ENCODE peak calls at places on chromosomes 5 and 9, in six cellular contexts. One of them, this sample, is unnamed.

GRCh38 chr9:131707677-131708612 is 31.9 kb downstream of the RAPGEF1 start:
- DNase-seq in HCT116: no peak
- DNase-seq in progenitor cell of endocrine pancreas: no peak
- DNase-seq in stimulated activated CD8-positive, alpha-beta memory T cell treated with anti-CD3 and anti-CD28 coated beads, Interleukin-15, amount 100 ng/mL, for 24 hours: no peak
- DNase-seq in bronchial epithelial cell: peak
- DNase-seq in effector memory CD8-positive, alpha-beta T cell: no peak
- DNase-seq in this sample: no peak

GRCh38 chr9:113488071-113488470 is 24.5 kb downstream of the RGS3 start:
- DNase-seq in HCT116: no peak
- DNase-seq in progenitor cell of endocrine pancreas: no peak
- DNase-seq in stimulated activated CD8-positive, alpha-beta memory T cell treated with anti-CD3 and anti-CD28 coated beads, Interleukin-15, amount 100 ng/mL, for 24 hours: no peak
- DNase-seq in bronchial epithelial cell: peak
- DNase-seq in effector memory CD8-positive, alpha-beta T cell: no peak
- DNase-seq in this sample: no peak

GRCh38 chr9:72600671-72601070 is 79.3 kb downstream of the TMC1 start:
- DNase-seq in HCT116: no peak
- DNase-seq in progenitor cell of endocrine pancreas: no peak
- DNase-seq in stimulated activated CD8-positive, alpha-beta memory T cell treated with anti-CD3 and anti-CD28 coated beads, Interleukin-15, amount 100 ng/mL, for 24 hours: no peak
- DNase-seq in bronchial epithelial cell: no peak
- DNase-seq in effector memory CD8-positive, alpha-beta T cell: no peak
- DNase-seq in this sample: no peak

GRCh38 chr5:94793816-94794198 is 175.3 kb downstream of the SLF1 start:
- DNase-seq in HCT116: no peak
- DNase-seq in progenitor cell of endocrine pancreas: no peak
- DNase-seq in stimulated activated CD8-positive, alpha-beta memory T cell treated with anti-CD3 and anti-CD28 coated beads, Interleukin-15, amount 100 ng/mL, for 24 hours: no peak
- DNase-seq in bronchial epithelial cell: peak
- DNase-seq in effector memory CD8-positive, alpha-beta T cell: no peak
- DNase-seq in this sample: no peak

GRCh38 chr9:76609285-76610008 is 150.5 kb downstream of the GCNT1 start:
- DNase-seq in HCT116: no peak
- DNase-seq in progenitor cell of endocrine pancreas: no peak
- DNase-seq in stimulated activated CD8-positive, alpha-beta memory T cell treated with anti-CD3 and anti-CD28 coated beads, Interleukin-15, amount 100 ng/mL, for 24 hours: no peak
- DNase-seq in bronchial epithelial cell: no peak
- DNase-seq in effector memory CD8-positive, alpha-beta T cell: no peak
- DNase-seq in this sample: no peak

GRCh38 chr9:90789862-90790261 is 11.8 kb upstream of the SYK start:
- DNase-seq in HCT116: no peak
- DNase-seq in progenitor cell of endocrine pancreas: no peak
- DNase-seq in stimulated activated CD8-positive, alpha-beta memory T cell treated with anti-CD3 and anti-CD28 coated beads, Interleukin-15, amount 100 ng/mL, for 24 hours: no peak
- DNase-seq in bronchial epithelial cell: no peak
- DNase-seq in effector memory CD8-positive, alpha-beta T cell: no peak
- DNase-seq in this sample: no peak

GRCh38 chr5:134133995-134134541 is 19.6 kb downstream of the TCF7 start:
- DNase-seq in HCT116: no peak
- DNase-seq in progenitor cell of endocrine pancreas: no peak
- DNase-seq in stimulated activated CD8-positive, alpha-beta memory T cell treated with anti-CD3 and anti-CD28 coated beads, Interleukin-15, amount 100 ng/mL, for 24 hours: no peak
- DNase-seq in bronchial epithelial cell: no peak
- DNase-seq in effector memory CD8-positive, alpha-beta T cell: no peak
- DNase-seq in this sample: no peak

GRCh38 chr5:74641014-74641777 is 668 bp upstream of the ENC1 start:
- DNase-seq in HCT116: peak
- DNase-seq in progenitor cell of endocrine pancreas: peak
- DNase-seq in stimulated activated CD8-positive, alpha-beta memory T cell treated with anti-CD3 and anti-CD28 coated beads, Interleukin-15, amount 100 ng/mL, for 24 hours: no peak
- DNase-seq in bronchial epithelial cell: peak
- DNase-seq in effector memory CD8-positive, alpha-beta T cell: no peak
- DNase-seq in this sample: peak

GRCh38 chr5:17180957-17181723 is 36.3 kb upstream of the BASP1 start:
- DNase-seq in HCT116: no peak
- DNase-seq in progenitor cell of endocrine pancreas: no peak
- DNase-seq in stimulated activated CD8-positive, alpha-beta memory T cell treated with anti-CD3 and anti-CD28 coated beads, Interleukin-15, amount 100 ng/mL, for 24 hours: no peak
- DNase-seq in bronchial epithelial cell: peak
- DNase-seq in effector memory CD8-positive, alpha-beta T cell: no peak
- DNase-seq in this sample: no peak

GRCh38 chr5:74186351-74187315 is 453.9 kb downstream of the ENC1 start:
- DNase-seq in HCT116: no peak
- DNase-seq in progenitor cell of endocrine pancreas: no peak
- DNase-seq in stimulated activated CD8-positive, alpha-beta memory T cell treated with anti-CD3 and anti-CD28 coated beads, Interleukin-15, amount 100 ng/mL, for 24 hours: no peak
- DNase-seq in bronchial epithelial cell: no peak
- DNase-seq in effector memory CD8-positive, alpha-beta T cell: no peak
- DNase-seq in this sample: no peak

GRCh38 chr5:179914032-179914755 is 6.5 kb upstream of the TBC1D9B start:
- DNase-seq in HCT116: no peak
- DNase-seq in progenitor cell of endocrine pancreas: no peak
- DNase-seq in stimulated activated CD8-positive, alpha-beta memory T cell treated with anti-CD3 and anti-CD28 coated beads, Interleukin-15, amount 100 ng/mL, for 24 hours: no peak
- DNase-seq in bronchial epithelial cell: peak
- DNase-seq in effector memory CD8-positive, alpha-beta T cell: no peak
- DNase-seq in this sample: no peak

GRCh38 chr5:19630875-19631274 is 357.1 kb downstream of the CDH18 start:
- DNase-seq in HCT116: no peak
- DNase-seq in progenitor cell of endocrine pancreas: no peak
- DNase-seq in stimulated activated CD8-positive, alpha-beta memory T cell treated with anti-CD3 and anti-CD28 coated beads, Interleukin-15, amount 100 ng/mL, for 24 hours: no peak
- DNase-seq in bronchial epithelial cell: no peak
- DNase-seq in effector memory CD8-positive, alpha-beta T cell: no peak
- DNase-seq in this sample: no peak

GRCh38 chr5:108054349-108054748 is 327.5 kb downstream of the FBXL17 start:
- DNase-seq in HCT116: no peak
- DNase-seq in progenitor cell of endocrine pancreas: no peak
- DNase-seq in stimulated activated CD8-positive, alpha-beta memory T cell treated with anti-CD3 and anti-CD28 coated beads, Interleukin-15, amount 100 ng/mL, for 24 hours: no peak
- DNase-seq in bronchial epithelial cell: no peak
- DNase-seq in effector memory CD8-positive, alpha-beta T cell: no peak
- DNase-seq in this sample: no peak

GRCh38 chr9:137350696-137351584 is 48.9 kb upstream of the NRARP start:
- DNase-seq in HCT116: no peak
- DNase-seq in progenitor cell of endocrine pancreas: no peak
- DNase-seq in stimulated activated CD8-positive, alpha-beta memory T cell treated with anti-CD3 and anti-CD28 coated beads, Interleukin-15, amount 100 ng/mL, for 24 hours: no peak
- DNase-seq in bronchial epithelial cell: no peak
- DNase-seq in effector memory CD8-positive, alpha-beta T cell: no peak
- DNase-seq in this sample: no peak

GRCh38 chr5:892390-893136 is at the start of the genes BRD9 and TRIP13:
- DNase-seq in HCT116: peak
- DNase-seq in progenitor cell of endocrine pancreas: peak
- DNase-seq in stimulated activated CD8-positive, alpha-beta memory T cell treated with anti-CD3 and anti-CD28 coated beads, Interleukin-15, amount 100 ng/mL, for 24 hours: peak
- DNase-seq in bronchial epithelial cell: peak
- DNase-seq in effector memory CD8-positive, alpha-beta T cell: peak
- DNase-seq in this sample: peak

GRCh38 chr5:150506571-150507282 is 1.2 kb upstream of the NDST1 start:
- DNase-seq in HCT116: no peak
- DNase-seq in progenitor cell of endocrine pancreas: no peak
- DNase-seq in stimulated activated CD8-positive, alpha-beta memory T cell treated with anti-CD3 and anti-CD28 coated beads, Interleukin-15, amount 100 ng/mL, for 24 hours: no peak
- DNase-seq in bronchial epithelial cell: no peak
- DNase-seq in effector memory CD8-positive, alpha-beta T cell: no peak
- DNase-seq in this sample: no peak

GRCh38 chr5:15008476-15008875 is 136.9 kb upstream of the ANKH start:
- DNase-seq in HCT116: peak
- DNase-seq in progenitor cell of endocrine pancreas: no peak
- DNase-seq in stimulated activated CD8-positive, alpha-beta memory T cell treated with anti-CD3 and anti-CD28 coated beads, Interleukin-15, amount 100 ng/mL, for 24 hours: no peak
- DNase-seq in bronchial epithelial cell: peak
- DNase-seq in effector memory CD8-positive, alpha-beta T cell: no peak
- DNase-seq in this sample: no peak

GRCh38 chr5:134131165-134131564 is 16.7 kb downstream of the TCF7 start:
- DNase-seq in HCT116: no peak
- DNase-seq in progenitor cell of endocrine pancreas: no peak
- DNase-seq in stimulated activated CD8-positive, alpha-beta memory T cell treated with anti-CD3 and anti-CD28 coated beads, Interleukin-15, amount 100 ng/mL, for 24 hours: no peak
- DNase-seq in bronchial epithelial cell: no peak
- DNase-seq in effector memory CD8-positive, alpha-beta T cell: no peak
- DNase-seq in this sample: no peak

GRCh38 chr9:81424431-81424830 is 264.9 kb downstream of the TLE1 start:
- DNase-seq in HCT116: no peak
- DNase-seq in progenitor cell of endocrine pancreas: no peak
- DNase-seq in stimulated activated CD8-positive, alpha-beta memory T cell treated with anti-CD3 and anti-CD28 coated beads, Interleukin-15, amount 100 ng/mL, for 24 hours: no peak
- DNase-seq in bronchial epithelial cell: no peak
- DNase-seq in effector memory CD8-positive, alpha-beta T cell: no peak
- DNase-seq in this sample: no peak

GRCh38 chr9:6620353-6620752 is 25.2 kb downstream of the GLDC start:
- DNase-seq in HCT116: no peak
- DNase-seq in progenitor cell of endocrine pancreas: no peak
- DNase-seq in stimulated activated CD8-positive, alpha-beta memory T cell treated with anti-CD3 and anti-CD28 coated beads, Interleukin-15, amount 100 ng/mL, for 24 hours: no peak
- DNase-seq in bronchial epithelial cell: no peak
- DNase-seq in effector memory CD8-positive, alpha-beta T cell: no peak
- DNase-seq in this sample: no peak

GRCh38 chr5:139648205-139649081 is at the start of gene CXXC5:
- DNase-seq in HCT116: no peak
- DNase-seq in progenitor cell of endocrine pancreas: peak
- DNase-seq in stimulated activated CD8-positive, alpha-beta memory T cell treated with anti-CD3 and anti-CD28 coated beads, Interleukin-15, amount 100 ng/mL, for 24 hours: no peak
- DNase-seq in bronchial epithelial cell: no peak
- DNase-seq in effector memory CD8-positive, alpha-beta T cell: no peak
- DNase-seq in this sample: peak

GRCh38 chr5:116466740-116467139 is 107.9 kb downstream of the SEMA6A start:
- DNase-seq in HCT116: no peak
- DNase-seq in progenitor cell of endocrine pancreas: no peak
- DNase-seq in stimulated activated CD8-positive, alpha-beta memory T cell treated with anti-CD3 and anti-CD28 coated beads, Interleukin-15, amount 100 ng/mL, for 24 hours: no peak
- DNase-seq in bronchial epithelial cell: no peak
- DNase-seq in effector memory CD8-positive, alpha-beta T cell: no peak
- DNase-seq in this sample: no peak

GRCh38 chr5:34486160-34486765 is 169.9 kb upstream of the RAI14 start:
- DNase-seq in HCT116: peak
- DNase-seq in progenitor cell of endocrine pancreas: peak
- DNase-seq in stimulated activated CD8-positive, alpha-beta memory T cell treated with anti-CD3 and anti-CD28 coated beads, Interleukin-15, amount 100 ng/mL, for 24 hours: peak
- DNase-seq in bronchial epithelial cell: peak
- DNase-seq in effector memory CD8-positive, alpha-beta T cell: peak
- DNase-seq in this sample: peak

GRCh38 chr5:102532126-102532525 is 33.3 kb upstream of the SLCO6A1 start:
- DNase-seq in HCT116: no peak
- DNase-seq in progenitor cell of endocrine pancreas: no peak
- DNase-seq in stimulated activated CD8-positive, alpha-beta memory T cell treated with anti-CD3 and anti-CD28 coated beads, Interleukin-15, amount 100 ng/mL, for 24 hours: no peak
- DNase-seq in bronchial epithelial cell: no peak
- DNase-seq in effector memory CD8-positive, alpha-beta T cell: no peak
- DNase-seq in this sample: no peak

GRCh38 chr5:76765249-76765648 is 49.3 kb downstream of the F2R start:
- DNase-seq in HCT116: no peak
- DNase-seq in progenitor cell of endocrine pancreas: no peak
- DNase-seq in stimulated activated CD8-positive, alpha-beta memory T cell treated with anti-CD3 and anti-CD28 coated beads, Interleukin-15, amount 100 ng/mL, for 24 hours: no peak
- DNase-seq in bronchial epithelial cell: no peak
- DNase-seq in effector memory CD8-positive, alpha-beta T cell: no peak
- DNase-seq in this sample: no peak

GRCh38 chr9:94639045-94639995 is at the start of gene FBP1:
- DNase-seq in HCT116: no peak
- DNase-seq in progenitor cell of endocrine pancreas: no peak
- DNase-seq in stimulated activated CD8-positive, alpha-beta memory T cell treated with anti-CD3 and anti-CD28 coated beads, Interleukin-15, amount 100 ng/mL, for 24 hours: no peak
- DNase-seq in bronchial epithelial cell: no peak
- DNase-seq in effector memory CD8-positive, alpha-beta T cell: peak
- DNase-seq in this sample: peak

GRCh38 chr5:151202381-151203139 is 21.3 kb downstream of the CCDC69 start:
- DNase-seq in HCT116: peak
- DNase-seq in progenitor cell of endocrine pancreas: no peak
- DNase-seq in stimulated activated CD8-positive, alpha-beta memory T cell treated with anti-CD3 and anti-CD28 coated beads, Interleukin-15, amount 100 ng/mL, for 24 hours: no peak
- DNase-seq in bronchial epithelial cell: peak
- DNase-seq in effector memory CD8-positive, alpha-beta T cell: peak
- DNase-seq in this sample: no peak

GRCh38 chr9:8651830-8652229 is 852.3 kb upstream of the DMAC1 start:
- DNase-seq in HCT116: no peak
- DNase-seq in progenitor cell of endocrine pancreas: no peak
- DNase-seq in stimulated activated CD8-positive, alpha-beta memory T cell treated with anti-CD3 and anti-CD28 coated beads, Interleukin-15, amount 100 ng/mL, for 24 hours: no peak
- DNase-seq in bronchial epithelial cell: no peak
- DNase-seq in effector memory CD8-positive, alpha-beta T cell: no peak
- DNase-seq in this sample: no peak

GRCh38 chr9:133099726-133100517 is 21.1 kb downstream of the RALGDS start:
- DNase-seq in HCT116: no peak
- DNase-seq in progenitor cell of endocrine pancreas: no peak
- DNase-seq in stimulated activated CD8-positive, alpha-beta memory T cell treated with anti-CD3 and anti-CD28 coated beads, Interleukin-15, amount 100 ng/mL, for 24 hours: no peak
- DNase-seq in bronchial epithelial cell: no peak
- DNase-seq in effector memory CD8-positive, alpha-beta T cell: no peak
- DNase-seq in this sample: no peak

GRCh38 chr5:59565551-59565950 is 328.0 kb downstream of the PDE4D start:
- DNase-seq in HCT116: no peak
- DNase-seq in progenitor cell of endocrine pancreas: no peak
- DNase-seq in stimulated activated CD8-positive, alpha-beta memory T cell treated with anti-CD3 and anti-CD28 coated beads, Interleukin-15, amount 100 ng/mL, for 24 hours: no peak
- DNase-seq in bronchial epithelial cell: no peak
- DNase-seq in effector memory CD8-positive, alpha-beta T cell: no peak
- DNase-seq in this sample: peak

GRCh38 chr5:149887622-149888183 is 56.9 kb downstream of the PDE6A start:
- DNase-seq in HCT116: peak
- DNase-seq in progenitor cell of endocrine pancreas: no peak
- DNase-seq in stimulated activated CD8-positive, alpha-beta memory T cell treated with anti-CD3 and anti-CD28 coated beads, Interleukin-15, amount 100 ng/mL, for 24 hours: no peak
- DNase-seq in bronchial epithelial cell: no peak
- DNase-seq in effector memory CD8-positive, alpha-beta T cell: no peak
- DNase-seq in this sample: no peak

GRCh38 chr9:133874061-133874638 is 118.0 kb downstream of the VAV2 start:
- DNase-seq in HCT116: peak
- DNase-seq in progenitor cell of endocrine pancreas: no peak
- DNase-seq in stimulated activated CD8-positive, alpha-beta memory T cell treated with anti-CD3 and anti-CD28 coated beads, Interleukin-15, amount 100 ng/mL, for 24 hours: no peak
- DNase-seq in bronchial epithelial cell: peak
- DNase-seq in effector memory CD8-positive, alpha-beta T cell: no peak
- DNase-seq in this sample: no peak

GRCh38 chr9:37210737-37211523 is 90.6 kb downstream of the ZCCHC7 start:
- DNase-seq in HCT116: no peak
- DNase-seq in progenitor cell of endocrine pancreas: no peak
- DNase-seq in stimulated activated CD8-positive, alpha-beta memory T cell treated with anti-CD3 and anti-CD28 coated beads, Interleukin-15, amount 100 ng/mL, for 24 hours: no peak
- DNase-seq in bronchial epithelial cell: no peak
- DNase-seq in effector memory CD8-positive, alpha-beta T cell: no peak
- DNase-seq in this sample: no peak

This sample was measured in naive B cell.